ENCODE peak calls at places on chromosome 7, in ten cellular contexts. One of them, this sample, is unnamed.

GRCh38 chr7:92695308-92696261 is 105.4 kb upstream of the FAM133B start:
- DNase-seq in epithelial cell of proximal tubule: peak
- DNase-seq in upper lobe of right lung: no peak
- DNase-seq in hypothalamus: peak
- DNase-seq in neural crest cell: peak
- DNase-seq in AML-193: no peak
- DNase-seq in activated T-cell treated with anti-CD3 and anti-CD28 coated beads for 1 hour: no peak
- DNase-seq in activated gamma-delta T cell treated with Interleukin-2 at 50 U/mL for 16 hours: no peak
- DNase-seq in NCI-H1092: peak
- DNase-seq in GM18507: no peak
- DNase-seq in this sample: no peak

GRCh38 chr7:140998715-140999114 is 16.0 kb downstream of the MRPS33 start:
- DNase-seq in epithelial cell of proximal tubule: no peak
- DNase-seq in upper lobe of right lung: no peak
- DNase-seq in hypothalamus: no peak
- DNase-seq in neural crest cell: no peak
- DNase-seq in AML-193: no peak
- DNase-seq in activated T-cell treated with anti-CD3 and anti-CD28 coated beads for 1 hour: no peak
- DNase-seq in activated gamma-delta T cell treated with Interleukin-2 at 50 U/mL for 16 hours: no peak
- DNase-seq in NCI-H1092: no peak
- DNase-seq in GM18507: no peak
- DNase-seq in this sample: no peak

GRCh38 chr7:74143383-74143782 is 30.8 kb upstream of the EIF4H start:
- DNase-seq in epithelial cell of proximal tubule: no peak
- DNase-seq in upper lobe of right lung: no peak
- DNase-seq in hypothalamus: no peak
- DNase-seq in neural crest cell: no peak
- DNase-seq in AML-193: no peak
- DNase-seq in activated T-cell treated with anti-CD3 and anti-CD28 coated beads for 1 hour: no peak
- DNase-seq in activated gamma-delta T cell treated with Interleukin-2 at 50 U/mL for 16 hours: no peak
- DNase-seq in NCI-H1092: no peak
- DNase-seq in GM18507: no peak
- DNase-seq in this sample: no peak

GRCh38 chr7:127651556-127652332 is at the start of gene SND1:
- DNase-seq in epithelial cell of proximal tubule: peak
- DNase-seq in upper lobe of right lung: peak
- DNase-seq in hypothalamus: peak
- DNase-seq in neural crest cell: peak
- DNase-seq in AML-193: peak
- DNase-seq in activated T-cell treated with anti-CD3 and anti-CD28 coated beads for 1 hour: peak
- DNase-seq in activated gamma-delta T cell treated with Interleukin-2 at 50 U/mL for 16 hours: peak
- DNase-seq in NCI-H1092: peak
- DNase-seq in GM18507: peak
- DNase-seq in this sample: peak

GRCh38 chr7:111113263-111114017 is 22.5 kb downstream of the LRRN3 start:
- DNase-seq in epithelial cell of proximal tubule: no peak
- DNase-seq in upper lobe of right lung: no peak
- DNase-seq in hypothalamus: no peak
- DNase-seq in neural crest cell: no peak
- DNase-seq in AML-193: no peak
- DNase-seq in activated T-cell treated with anti-CD3 and anti-CD28 coated beads for 1 hour: no peak
- DNase-seq in activated gamma-delta T cell treated with Interleukin-2 at 50 U/mL for 16 hours: no peak
- DNase-seq in NCI-H1092: no peak
- DNase-seq in GM18507: no peak
- DNase-seq in this sample: no peak

GRCh38 chr7:143514995-143515735 is 37.5 kb downstream of the TAS2R41 start:
- DNase-seq in epithelial cell of proximal tubule: no peak
- DNase-seq in upper lobe of right lung: no peak
- DNase-seq in hypothalamus: no peak
- DNase-seq in neural crest cell: no peak
- DNase-seq in AML-193: no peak
- DNase-seq in activated T-cell treated with anti-CD3 and anti-CD28 coated beads for 1 hour: no peak
- DNase-seq in activated gamma-delta T cell treated with Interleukin-2 at 50 U/mL for 16 hours: no peak
- DNase-seq in NCI-H1092: no peak
- DNase-seq in GM18507: no peak
- DNase-seq in this sample: no peak

GRCh38 chr7:115135769-115136410 is 214.0 kb downstream of the MDFIC start:
- DNase-seq in epithelial cell of proximal tubule: no peak
- DNase-seq in upper lobe of right lung: no peak
- DNase-seq in hypothalamus: no peak
- DNase-seq in neural crest cell: no peak
- DNase-seq in AML-193: no peak
- DNase-seq in activated T-cell treated with anti-CD3 and anti-CD28 coated beads for 1 hour: no peak
- DNase-seq in activated gamma-delta T cell treated with Interleukin-2 at 50 U/mL for 16 hours: no peak
- DNase-seq in NCI-H1092: no peak
- DNase-seq in GM18507: no peak
- DNase-seq in this sample: no peak

GRCh38 chr7:107269815-107270214 is 101.0 kb downstream of the HBP1 start:
- DNase-seq in epithelial cell of proximal tubule: no peak
- DNase-seq in upper lobe of right lung: no peak
- DNase-seq in hypothalamus: no peak
- DNase-seq in neural crest cell: no peak
- DNase-seq in AML-193: no peak
- DNase-seq in activated T-cell treated with anti-CD3 and anti-CD28 coated beads for 1 hour: no peak
- DNase-seq in activated gamma-delta T cell treated with Interleukin-2 at 50 U/mL for 16 hours: no peak
- DNase-seq in NCI-H1092: no peak
- DNase-seq in GM18507: no peak
- DNase-seq in this sample: no peak

GRCh38 chr7:31023877-31024276 is 28.2 kb upstream of the ADCYAP1R1 start:
- DNase-seq in epithelial cell of proximal tubule: no peak
- DNase-seq in upper lobe of right lung: no peak
- DNase-seq in hypothalamus: no peak
- DNase-seq in neural crest cell: no peak
- DNase-seq in AML-193: no peak
- DNase-seq in activated T-cell treated with anti-CD3 and anti-CD28 coated beads for 1 hour: no peak
- DNase-seq in activated gamma-delta T cell treated with Interleukin-2 at 50 U/mL for 16 hours: no peak
- DNase-seq in NCI-H1092: no peak
- DNase-seq in GM18507: no peak
- DNase-seq in this sample: no peak

GRCh38 chr7:9488555-9488954 is 1055.1 kb downstream of the NXPH1 start:
- DNase-seq in epithelial cell of proximal tubule: peak
- DNase-seq in upper lobe of right lung: no peak
- DNase-seq in hypothalamus: no peak
- DNase-seq in neural crest cell: no peak
- DNase-seq in AML-193: no peak
- DNase-seq in activated T-cell treated with anti-CD3 and anti-CD28 coated beads for 1 hour: no peak
- DNase-seq in activated gamma-delta T cell treated with Interleukin-2 at 50 U/mL for 16 hours: no peak
- DNase-seq in NCI-H1092: no peak
- DNase-seq in GM18507: no peak
- DNase-seq in this sample: peak

GRCh38 chr7:64562246-64562620 is 638 bp downstream of the ZNF680 start:
- DNase-seq in epithelial cell of proximal tubule: no peak
- DNase-seq in upper lobe of right lung: no peak
- DNase-seq in hypothalamus: no peak
- DNase-seq in neural crest cell: no peak
- DNase-seq in AML-193: peak
- DNase-seq in activated T-cell treated with anti-CD3 and anti-CD28 coated beads for 1 hour: no peak
- DNase-seq in activated gamma-delta T cell treated with Interleukin-2 at 50 U/mL for 16 hours: no peak
- DNase-seq in NCI-H1092: no peak
- DNase-seq in GM18507: no peak
- DNase-seq in this sample: no peak

GRCh38 chr7:80918909-80919721 is at the start of gene SEMA3C:
- DNase-seq in epithelial cell of proximal tubule: peak
- DNase-seq in upper lobe of right lung: peak
- DNase-seq in hypothalamus: peak
- DNase-seq in neural crest cell: peak
- DNase-seq in AML-193: no peak
- DNase-seq in activated T-cell treated with anti-CD3 and anti-CD28 coated beads for 1 hour: no peak
- DNase-seq in activated gamma-delta T cell treated with Interleukin-2 at 50 U/mL for 16 hours: no peak
- DNase-seq in NCI-H1092: peak
- DNase-seq in GM18507: peak
- DNase-seq in this sample: no peak

GRCh38 chr7:73900286-73900685 is 39.3 kb downstream of the TMEM270 start:
- DNase-seq in epithelial cell of proximal tubule: no peak
- DNase-seq in upper lobe of right lung: no peak
- DNase-seq in hypothalamus: no peak
- DNase-seq in neural crest cell: no peak
- DNase-seq in AML-193: no peak
- DNase-seq in activated T-cell treated with anti-CD3 and anti-CD28 coated beads for 1 hour: no peak
- DNase-seq in activated gamma-delta T cell treated with Interleukin-2 at 50 U/mL for 16 hours: no peak
- DNase-seq in NCI-H1092: no peak
- DNase-seq in GM18507: no peak
- DNase-seq in this sample: no peak

GRCh38 chr7:74033372-74034311 is 5.7 kb downstream of the ELN start:
- DNase-seq in epithelial cell of proximal tubule: no peak
- DNase-seq in upper lobe of right lung: peak
- DNase-seq in hypothalamus: peak
- DNase-seq in neural crest cell: peak
- DNase-seq in AML-193: no peak
- DNase-seq in activated T-cell treated with anti-CD3 and anti-CD28 coated beads for 1 hour: no peak
- DNase-seq in activated gamma-delta T cell treated with Interleukin-2 at 50 U/mL for 16 hours: no peak
- DNase-seq in NCI-H1092: no peak
- DNase-seq in GM18507: no peak
- DNase-seq in this sample: no peak

GRCh38 chr7:95899919-95900513 is 127.7 kb downstream of the DYNC1I1 start:
- DNase-seq in epithelial cell of proximal tubule: no peak
- DNase-seq in upper lobe of right lung: no peak
- DNase-seq in hypothalamus: no peak
- DNase-seq in neural crest cell: no peak
- DNase-seq in AML-193: peak
- DNase-seq in activated T-cell treated with anti-CD3 and anti-CD28 coated beads for 1 hour: no peak
- DNase-seq in activated gamma-delta T cell treated with Interleukin-2 at 50 U/mL for 16 hours: no peak
- DNase-seq in NCI-H1092: no peak
- DNase-seq in GM18507: no peak
- DNase-seq in this sample: peak

GRCh38 chr7:14016950-14017349 is 27.5 kb upstream of the ETV1 start:
- DNase-seq in epithelial cell of proximal tubule: no peak
- DNase-seq in upper lobe of right lung: no peak
- DNase-seq in hypothalamus: no peak
- DNase-seq in neural crest cell: no peak
- DNase-seq in AML-193: no peak
- DNase-seq in activated T-cell treated with anti-CD3 and anti-CD28 coated beads for 1 hour: no peak
- DNase-seq in activated gamma-delta T cell treated with Interleukin-2 at 50 U/mL for 16 hours: no peak
- DNase-seq in NCI-H1092: no peak
- DNase-seq in GM18507: no peak
- DNase-seq in this sample: no peak

GRCh38 chr7:32564542-32564941 is 69.3 kb downstream of the AVL9 start:
- DNase-seq in epithelial cell of proximal tubule: no peak
- DNase-seq in upper lobe of right lung: no peak
- DNase-seq in hypothalamus: no peak
- DNase-seq in neural crest cell: no peak
- DNase-seq in AML-193: no peak
- DNase-seq in activated T-cell treated with anti-CD3 and anti-CD28 coated beads for 1 hour: no peak
- DNase-seq in activated gamma-delta T cell treated with Interleukin-2 at 50 U/mL for 16 hours: no peak
- DNase-seq in NCI-H1092: no peak
- DNase-seq in GM18507: no peak
- DNase-seq in this sample: no peak

GRCh38 chr7:112006071-112006470 is 200.1 kb downstream of the DOCK4 start:
- DNase-seq in epithelial cell of proximal tubule: no peak
- DNase-seq in upper lobe of right lung: no peak
- DNase-seq in hypothalamus: no peak
- DNase-seq in neural crest cell: no peak
- DNase-seq in AML-193: no peak
- DNase-seq in activated T-cell treated with anti-CD3 and anti-CD28 coated beads for 1 hour: no peak
- DNase-seq in activated gamma-delta T cell treated with Interleukin-2 at 50 U/mL for 16 hours: no peak
- DNase-seq in NCI-H1092: no peak
- DNase-seq in GM18507: no peak
- DNase-seq in this sample: no peak

GRCh38 chr7:91504919-91505318 is 240.7 kb downstream of the FZD1 start:
- DNase-seq in epithelial cell of proximal tubule: no peak
- DNase-seq in upper lobe of right lung: no peak
- DNase-seq in hypothalamus: no peak
- DNase-seq in neural crest cell: no peak
- DNase-seq in AML-193: no peak
- DNase-seq in activated T-cell treated with anti-CD3 and anti-CD28 coated beads for 1 hour: no peak
- DNase-seq in activated gamma-delta T cell treated with Interleukin-2 at 50 U/mL for 16 hours: no peak
- DNase-seq in NCI-H1092: no peak
- DNase-seq in GM18507: no peak
- DNase-seq in this sample: no peak

GRCh38 chr7:79063019-79063698 is 390.3 kb downstream of the MAGI2 start:
- DNase-seq in epithelial cell of proximal tubule: no peak
- DNase-seq in upper lobe of right lung: no peak
- DNase-seq in hypothalamus: no peak
- DNase-seq in neural crest cell: no peak
- DNase-seq in AML-193: no peak
- DNase-seq in activated T-cell treated with anti-CD3 and anti-CD28 coated beads for 1 hour: no peak
- DNase-seq in activated gamma-delta T cell treated with Interleukin-2 at 50 U/mL for 16 hours: no peak
- DNase-seq in NCI-H1092: no peak
- DNase-seq in GM18507: no peak
- DNase-seq in this sample: no peak

GRCh38 chr7:142516038-142516501 is 233.2 kb upstream of the PRSS1 start:
- DNase-seq in epithelial cell of proximal tubule: no peak
- DNase-seq in upper lobe of right lung: no peak
- DNase-seq in hypothalamus: peak
- DNase-seq in neural crest cell: peak
- DNase-seq in AML-193: peak
- DNase-seq in activated T-cell treated with anti-CD3 and anti-CD28 coated beads for 1 hour: no peak
- DNase-seq in activated gamma-delta T cell treated with Interleukin-2 at 50 U/mL for 16 hours: no peak
- DNase-seq in NCI-H1092: peak
- DNase-seq in GM18507: peak
- DNase-seq in this sample: no peak

GRCh38 chr7:130793855-130794618 is 60.0 kb upstream of the KLF14 start:
- DNase-seq in epithelial cell of proximal tubule: no peak
- DNase-seq in upper lobe of right lung: no peak
- DNase-seq in hypothalamus: peak
- DNase-seq in neural crest cell: no peak
- DNase-seq in AML-193: no peak
- DNase-seq in activated T-cell treated with anti-CD3 and anti-CD28 coated beads for 1 hour: no peak
- DNase-seq in activated gamma-delta T cell treated with Interleukin-2 at 50 U/mL for 16 hours: no peak
- DNase-seq in NCI-H1092: no peak
- DNase-seq in GM18507: no peak
- DNase-seq in this sample: no peak

GRCh38 chr7:32583791-32584190 is 88.5 kb downstream of the AVL9 start:
- DNase-seq in epithelial cell of proximal tubule: no peak
- DNase-seq in upper lobe of right lung: no peak
- DNase-seq in hypothalamus: no peak
- DNase-seq in neural crest cell: no peak
- DNase-seq in AML-193: no peak
- DNase-seq in activated T-cell treated with anti-CD3 and anti-CD28 coated beads for 1 hour: no peak
- DNase-seq in activated gamma-delta T cell treated with Interleukin-2 at 50 U/mL for 16 hours: no peak
- DNase-seq in NCI-H1092: no peak
- DNase-seq in GM18507: no peak
- DNase-seq in this sample: no peak

GRCh38 chr7:29341156-29341555 is 146.6 kb downstream of the CHN2 start:
- DNase-seq in epithelial cell of proximal tubule: no peak
- DNase-seq in upper lobe of right lung: no peak
- DNase-seq in hypothalamus: no peak
- DNase-seq in neural crest cell: no peak
- DNase-seq in AML-193: no peak
- DNase-seq in activated T-cell treated with anti-CD3 and anti-CD28 coated beads for 1 hour: no peak
- DNase-seq in activated gamma-delta T cell treated with Interleukin-2 at 50 U/mL for 16 hours: no peak
- DNase-seq in NCI-H1092: no peak
- DNase-seq in GM18507: no peak
- DNase-seq in this sample: no peak

GRCh38 chr7:131141443-131141967 is 186.2 kb upstream of the MKLN1 start:
- DNase-seq in epithelial cell of proximal tubule: no peak
- DNase-seq in upper lobe of right lung: no peak
- DNase-seq in hypothalamus: no peak
- DNase-seq in neural crest cell: no peak
- DNase-seq in AML-193: no peak
- DNase-seq in activated T-cell treated with anti-CD3 and anti-CD28 coated beads for 1 hour: no peak
- DNase-seq in activated gamma-delta T cell treated with Interleukin-2 at 50 U/mL for 16 hours: no peak
- DNase-seq in NCI-H1092: no peak
- DNase-seq in GM18507: no peak
- DNase-seq in this sample: no peak

GRCh38 chr7:132579260-132579899 is 3.1 kb upstream of the PLXNA4 start:
- DNase-seq in epithelial cell of proximal tubule: no peak
- DNase-seq in upper lobe of right lung: no peak
- DNase-seq in hypothalamus: no peak
- DNase-seq in neural crest cell: no peak
- DNase-seq in AML-193: no peak
- DNase-seq in activated T-cell treated with anti-CD3 and anti-CD28 coated beads for 1 hour: no peak
- DNase-seq in activated gamma-delta T cell treated with Interleukin-2 at 50 U/mL for 16 hours: no peak
- DNase-seq in NCI-H1092: no peak
- DNase-seq in GM18507: no peak
- DNase-seq in this sample: no peak

GRCh38 chr7:67625257-67625713 is 628.7 kb downstream of the TYW1 start:
- DNase-seq in epithelial cell of proximal tubule: no peak
- DNase-seq in upper lobe of right lung: peak
- DNase-seq in hypothalamus: peak
- DNase-seq in neural crest cell: peak
- DNase-seq in AML-193: peak
- DNase-seq in activated T-cell treated with anti-CD3 and anti-CD28 coated beads for 1 hour: no peak
- DNase-seq in activated gamma-delta T cell treated with Interleukin-2 at 50 U/mL for 16 hours: no peak
- DNase-seq in NCI-H1092: peak
- DNase-seq in GM18507: peak
- DNase-seq in this sample: no peak

GRCh38 chr7:35599642-35600041 is 95.3 kb downstream of the HERPUD2 start:
- DNase-seq in epithelial cell of proximal tubule: no peak
- DNase-seq in upper lobe of right lung: no peak
- DNase-seq in hypothalamus: no peak
- DNase-seq in neural crest cell: no peak
- DNase-seq in AML-193: no peak
- DNase-seq in activated T-cell treated with anti-CD3 and anti-CD28 coated beads for 1 hour: no peak
- DNase-seq in activated gamma-delta T cell treated with Interleukin-2 at 50 U/mL for 16 hours: no peak
- DNase-seq in NCI-H1092: no peak
- DNase-seq in GM18507: no peak
- DNase-seq in this sample: no peak

This sample was measured in SIG-M5.